ENCODE peak calls at places on chromosome 21, in ten cellular contexts. H is epithelial cell of esophagus; X is heart left ventricle; S is fibroblast of villous mesenchyme; M is astrocyte of the spinal cord; D is heart right ventricle; A is CD4-positive, alpha-beta memory T cell; V is AG09309; O is skeletal muscle cell; I is hepatocyte. L is an unnamed sample.

GRCh38 chr21:29164330-29164942 is 34.0 kb downstream of the MAP3K7CL start:
- DNase-seq in H (peak), X (no peak), S (peak), M (peak), D (no peak), A (no peak), V (peak), O (no peak), I (peak), L (no peak)

GRCh38 chr21:36330904-36331303 is 10.9 kb downstream of the MORC3 start:
- DNase-seq in H (peak), X (no peak), S (peak), M (peak), D (peak), A (peak), V (no peak), O (no peak), I (peak), L (peak)

GRCh38 chr21:38041493-38041892 is 125.2 kb upstream of the KCNJ6 start:
- DNase-seq in H (no peak), X (no peak), S (no peak), M (no peak), D (no peak), A (no peak), V (no peak), O (no peak), I (no peak), L (no peak)

GRCh38 chr21:45010096-45010495 is 64.3 kb upstream of the ADARB1 start:
- DNase-seq in H (peak), X (no peak), S (no peak), M (no peak), D (no peak), A (no peak), V (no peak), O (no peak), I (no peak), L (no peak)

GRCh38 chr21:45927851-45928850 is 53.4 kb upstream of the COL6A1 start:
- DNase-seq in H (no peak), X (no peak), S (no peak), M (no peak), D (no peak), A (no peak), V (no peak), O (no peak), I (no peak), L (no peak)

GRCh38 chr21:38037416-38037815 is 121.2 kb upstream of the KCNJ6 start:
- DNase-seq in H (peak), X (no peak), S (peak), M (no peak), D (no peak), A (no peak), V (no peak), O (peak), I (no peak), L (no peak)

GRCh38 chr21:45595574-45596295 is 47.8 kb upstream of the PCBP3 start:
- DNase-seq in H (no peak), X (no peak), S (no peak), M (no peak), D (no peak), A (no peak), V (no peak), O (no peak), I (no peak), L (no peak)

GRCh38 chr21:18249542-18250152 is 5.0 kb downstream of the CHODL start:
- DNase-seq in H (no peak), X (no peak), S (no peak), M (no peak), D (no peak), A (no peak), V (no peak), O (no peak), I (no peak), L (no peak)

GRCh38 chr21:44999972-45000636 is 60.3 kb downstream of the SLX9 start:
- DNase-seq in H (peak), X (no peak), S (no peak), M (no peak), D (no peak), A (no peak), V (no peak), O (no peak), I (no peak), L (no peak)

GRCh38 chr21:45029298-45029967 is 44.9 kb upstream of the ADARB1 start:
- DNase-seq in H (no peak), X (peak), S (peak), M (peak), D (no peak), A (no peak), V (no peak), O (no peak), I (peak), L (no peak)

GRCh38 chr21:25963186-25963585 is 207.4 kb downstream of the APP start:
- DNase-seq in H (peak), X (no peak), S (no peak), M (peak), D (no peak), A (no peak), V (no peak), O (no peak), I (no peak), L (no peak)

GRCh38 chr21:36847189-36847588 is 119.3 kb downstream of the HLCS start:
- DNase-seq in H (peak), X (no peak), S (peak), M (peak), D (no peak), A (no peak), V (peak), O (peak), I (peak), L (no peak)

GRCh38 chr21:43881283-43881682 is 16.3 kb downstream of the AGPAT3 start:
- DNase-seq in H (no peak), X (no peak), S (no peak), M (no peak), D (no peak), A (no peak), V (no peak), O (no peak), I (no peak), L (no peak)

GRCh38 chr21:46078322-46078981 is 19.5 kb upstream of the COL6A2 start:
- DNase-seq in H (no peak), X (no peak), S (no peak), M (peak), D (no peak), A (no peak), V (no peak), O (no peak), I (no peak), L (no peak)

GRCh38 chr21:45152265-45152746 is 77.9 kb downstream of the ADARB1 start:
- DNase-seq in H (no peak), X (peak), S (no peak), M (peak), D (no peak), A (peak), V (no peak), O (no peak), I (peak), L (peak)

GRCh38 chr21:45378258-45378966 is 26.6 kb upstream of the COL18A1 start:
- DNase-seq in H (no peak), X (peak), S (peak), M (peak), D (no peak), A (no peak), V (no peak), O (no peak), I (peak), L (no peak)

GRCh38 chr21:45323487-45324380 is 36.0 kb upstream of the POFUT2 start:
- DNase-seq in H (no peak), X (no peak), S (peak), M (no peak), D (no peak), A (no peak), V (no peak), O (no peak), I (no peak), L (no peak)

GRCh38 chr21:36881223-36881622 is 85.2 kb downstream of the HLCS start:
- DNase-seq in H (no peak), X (no peak), S (no peak), M (peak), D (no peak), A (no peak), V (peak), O (peak), I (no peak), L (no peak)

GRCh38 chr21:38938343-38938742 is 132.6 kb downstream of the ETS2 start:
- DNase-seq in H (no peak), X (no peak), S (peak), M (no peak), D (no peak), A (no peak), V (no peak), O (no peak), I (no peak), L (peak)

GRCh38 chr21:21232320-21232719 is 234.1 kb downstream of the NCAM2 start:
- DNase-seq in H (peak), X (no peak), S (peak), M (peak), D (no peak), A (no peak), V (no peak), O (peak), I (peak), L (no peak)

GRCh38 chr21:27320868-27321267 is 354.0 kb upstream of the ADAMTS5 start:
- DNase-seq in H (no peak), X (no peak), S (no peak), M (no peak), D (no peak), A (no peak), V (no peak), O (no peak), I (no peak), L (no peak)
- H3K4me3 ChIP-seq in H (no peak), X (no peak), S (no peak), M (no peak), D (no peak), A (no peak), V (no peak), O (no peak), I (no peak), L (no peak)

DNA sequence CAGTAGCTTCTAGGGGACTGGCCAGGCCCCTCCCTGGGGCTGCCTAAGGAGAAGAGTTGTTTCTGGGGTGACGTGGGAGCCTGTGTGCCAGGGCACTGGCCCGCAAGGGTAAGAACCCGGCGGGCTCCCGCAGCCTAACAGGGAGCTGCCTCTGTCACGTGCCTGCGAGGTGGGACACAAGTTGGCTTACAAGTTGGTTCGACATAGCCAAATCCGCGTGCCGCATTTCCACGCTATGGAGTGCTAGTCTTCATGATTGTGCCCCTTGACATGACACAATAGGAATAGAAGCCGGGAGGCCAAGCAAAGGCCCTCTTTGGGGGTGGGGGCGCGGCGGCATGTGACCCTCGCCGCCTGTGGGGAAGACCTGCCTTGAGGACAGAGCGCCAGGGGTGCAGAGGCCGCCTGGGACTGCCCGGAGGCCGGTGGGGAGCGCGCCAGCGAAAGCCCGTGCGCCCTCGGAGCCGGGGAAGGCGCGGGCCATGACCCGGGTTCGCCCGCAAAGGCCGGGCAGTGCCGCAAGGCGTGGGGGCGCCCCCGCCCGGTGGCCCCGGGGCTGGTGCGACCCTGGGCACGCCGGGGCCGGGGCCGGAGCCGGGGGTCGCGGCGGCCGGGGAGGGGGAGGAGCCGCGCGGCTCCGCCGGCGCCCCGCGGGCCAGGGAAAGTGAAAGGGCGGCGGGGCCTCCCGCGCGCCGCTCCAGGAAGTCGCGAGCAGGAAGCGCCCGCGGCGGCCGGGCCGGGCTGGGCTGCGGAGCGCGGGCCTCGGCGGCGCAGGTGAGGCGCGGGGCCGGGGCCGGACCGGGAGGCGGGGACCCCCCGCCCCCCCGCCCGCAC is at the start of gene SLC37A1:
- DNase-seq in H (peak), X (no peak), S (no peak), M (no peak), D (no peak), A (peak), V (no peak), O (no peak), I (peak), L (no peak)
- H3K4me3 ChIP-seq in H (peak), X (peak), S (peak), M (peak), D (peak), A (peak), V (peak), O (peak), I (peak), L (peak)

GRCh38 chr21:33238565-33239255 is 9.0 kb downstream of the IFNAR2 start:
- DNase-seq in H (no peak), X (no peak), S (no peak), M (no peak), D (no peak), A (no peak), V (no peak), O (no peak), I (no peak), L (no peak)
- H3K4me3 ChIP-seq in H (no peak), X (no peak), S (no peak), M (no peak), D (no peak), A (peak), V (no peak), O (no peak), I (no peak), L (no peak)

GRCh38 chr21:24852610-24853195 is 754.6 kb downstream of the MRPL39 start:
- DNase-seq in H (no peak), X (no peak), S (no peak), M (no peak), D (no peak), A (no peak), V (no peak), O (no peak), I (no peak), L (no peak)

GRCh38 chr21:24844672-24845071 is 762.6 kb downstream of the MRPL39 start:
- DNase-seq in H (no peak), X (no peak), S (no peak), M (no peak), D (peak), A (no peak), V (no peak), O (no peak), I (no peak), L (no peak)

DNA sequence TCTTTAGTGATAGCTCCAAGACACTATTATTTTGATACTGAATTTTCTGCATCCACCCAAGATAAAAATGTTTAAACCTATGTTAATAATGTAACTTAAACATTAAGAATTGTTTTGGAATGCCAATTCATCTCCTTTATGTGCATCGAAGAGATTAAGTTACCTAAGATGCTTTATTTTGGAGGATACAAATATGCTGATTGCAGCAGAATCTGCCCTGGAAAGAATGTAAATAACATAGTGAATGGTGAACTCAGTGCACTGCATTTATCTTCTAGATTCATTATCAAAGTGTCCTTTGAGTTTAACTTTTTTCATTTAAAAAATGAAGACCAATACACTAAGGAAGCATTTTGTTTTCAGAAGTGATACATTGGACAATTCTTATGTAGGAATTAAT is 757.2 kb downstream of the MRPL39 start:
- DNase-seq in H (no peak), X (no peak), S (no peak), M (no peak), D (no peak), A (no peak), V (no peak), O (no peak), I (no peak), L (no peak)
- H3K4me3 ChIP-seq in H (no peak), X (no peak), S (no peak), M (no peak), D (no peak), A (no peak), V (no peak), O (no peak), I (no peak), L (no peak)

DNA sequence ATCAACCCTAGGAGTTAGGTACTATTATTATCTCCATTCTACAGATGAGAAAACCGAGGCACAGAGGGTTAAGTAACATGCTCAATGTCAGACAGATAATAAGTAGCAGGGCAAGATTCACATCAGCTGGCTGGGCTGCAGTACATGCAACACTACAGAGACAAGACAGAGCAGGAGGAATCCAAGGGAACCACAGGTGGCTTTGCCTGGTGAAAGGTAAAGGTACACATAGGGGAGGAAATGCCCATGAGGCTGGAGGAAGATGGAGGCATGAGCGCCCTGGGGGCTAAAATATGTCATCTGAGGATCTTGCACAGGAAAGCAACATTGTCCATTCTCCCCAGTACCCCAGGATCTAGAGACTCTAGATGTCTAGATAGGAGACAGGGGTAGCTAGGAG is 8.4 kb downstream of the ZBTB21 start:
- DNase-seq in H (no peak), X (no peak), S (no peak), M (no peak), D (no peak), A (no peak), V (no peak), O (no peak), I (no peak), L (no peak)
- H3K4me3 ChIP-seq in H (no peak), X (no peak), S (no peak), M (no peak), D (no peak), A (no peak), V (no peak), O (no peak), I (no peak), L (no peak)

GRCh38 chr21:41777934-41778815 is 11.3 kb upstream of the RIPK4 start:
- DNase-seq in H (peak), X (peak), S (peak), M (peak), D (peak), A (no peak), V (peak), O (peak), I (peak), L (no peak)

GRCh38 chr21:41779659-41780058 is 12.8 kb upstream of the RIPK4 start:
- DNase-seq in H (no peak), X (no peak), S (no peak), M (no peak), D (no peak), A (no peak), V (no peak), O (no peak), I (no peak), L (no peak)

GRCh38 chr21:41781047-41781405 is 14.2 kb upstream of the RIPK4 start:
- DNase-seq in H (no peak), X (no peak), S (no peak), M (no peak), D (no peak), A (no peak), V (no peak), O (no peak), I (no peak), L (no peak)

GRCh38 chr21:41780337-41781046 is 13.6 kb upstream of the RIPK4 start:
- DNase-seq in H (no peak), X (no peak), S (no peak), M (no peak), D (no peak), A (no peak), V (no peak), O (no peak), I (no peak), L (no peak)

GRCh38 chr21:41778974-41779600 is 12.2 kb upstream of the RIPK4 start:
- DNase-seq in H (no peak), X (no peak), S (no peak), M (no peak), D (no peak), A (no peak), V (no peak), O (no peak), I (no peak), L (no peak)
- H3K4me3 ChIP-seq in H (no peak), X (no peak), S (no peak), M (no peak), D (no peak), A (no peak), V (no peak), O (no peak), I (no peak), L (no peak)

GRCh38 chr21:31161157-31161556 is 122.9 kb upstream of the KRTAP19-8 start:
- DNase-seq in H (peak), X (no peak), S (no peak), M (peak), D (no peak), A (no peak), V (no peak), O (no peak), I (no peak), L (no peak)

GRCh38 chr21:31156662-31157061 is 118.4 kb upstream of the KRTAP19-8 start:
- DNase-seq in H (no peak), X (no peak), S (no peak), M (peak), D (no peak), A (no peak), V (no peak), O (no peak), I (no peak), L (no peak)

GRCh38 chr21:31157756-31158155 is 119.5 kb upstream of the KRTAP19-8 start:
- DNase-seq in H (peak), X (no peak), S (no peak), M (no peak), D (no peak), A (no peak), V (no peak), O (no peak), I (no peak), L (no peak)

GRCh38 chr21:31159808-31160207 is 121.5 kb upstream of the KRTAP19-8 start:
- DNase-seq in H (no peak), X (no peak), S (no peak), M (no peak), D (no peak), A (no peak), V (no peak), O (no peak), I (no peak), L (no peak)

DNA sequence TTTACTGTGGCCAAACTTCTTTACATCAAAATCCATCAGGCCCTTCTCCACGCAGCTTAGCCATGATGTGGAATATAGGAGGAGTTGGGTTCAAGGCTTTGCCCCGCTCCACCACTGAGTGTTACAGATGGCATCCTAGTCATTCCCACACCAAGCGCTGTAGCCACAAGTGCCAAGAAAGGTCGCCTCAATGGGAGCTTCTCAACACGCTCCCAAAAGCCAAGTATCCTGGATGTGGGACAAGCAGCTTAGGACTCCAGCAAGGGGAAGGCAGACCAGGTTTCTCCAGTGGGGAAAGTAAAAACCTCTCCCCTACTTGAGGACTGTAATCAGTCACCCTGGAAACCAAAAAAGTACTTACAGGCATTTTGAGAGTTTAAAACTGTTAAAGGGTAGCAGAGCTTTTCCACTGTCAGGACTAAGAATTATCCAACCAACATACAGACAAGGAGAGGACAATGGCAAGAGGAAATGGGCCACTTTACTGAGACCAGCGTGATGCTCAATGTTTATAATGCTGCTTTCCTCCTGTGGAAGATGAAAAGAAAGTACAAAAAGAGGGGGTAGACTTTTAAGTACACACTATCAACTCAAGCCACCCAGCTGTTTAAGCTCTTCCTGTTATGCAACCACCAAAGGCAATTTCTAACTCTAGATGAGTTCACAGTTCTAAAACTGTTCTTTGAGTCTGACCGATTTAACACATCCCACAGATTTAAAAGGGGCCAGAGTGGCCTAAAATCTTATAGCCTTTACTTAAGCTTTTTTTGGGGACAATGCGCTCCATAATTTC is 120.7 kb upstream of the KRTAP19-8 start:
- DNase-seq in H (no peak), X (no peak), S (no peak), M (peak), D (no peak), A (peak), V (no peak), O (no peak), I (no peak), L (peak)
- H3K4me3 ChIP-seq in H (no peak), X (no peak), S (no peak), M (no peak), D (no peak), A (peak), V (no peak), O (no peak), I (no peak), L (no peak)

L was measured in Jurkat, Clone E6-1.